ENCODE peak calls at places on chromosomes 13 and 19, in seven cellular contexts. One of them, this sample, is unnamed.

GRCh38 chr13:90365130-90365529 is 982.4 kb upstream of the MIR17HG start:
- DNase-seq in activated CD4-positive, alpha-beta T cell treated with anti-CD3 and anti-CD28 coated beads, Interleukin-2, amount 10 ng/mL, durations not matched to agents 7 days and 5 days: no peak
- DNase-seq in cardiac fibroblast: peak
- DNase-seq in astrocyte of the spinal cord: peak
- DNase-seq in ureter: no peak
- DNase-seq in fibroblast of mammary gland: peak
- DNase-seq in HFF-Myc: no peak
- DNase-seq in this sample: no peak

GRCh38 chr19:47613165-47614146 is 4.5 kb downstream of the BICRA start:
- DNase-seq in ureter: no peak
- DNase-seq in HFF-Myc: no peak
- DNase-seq in activated CD4-positive, alpha-beta T cell treated with anti-CD3 and anti-CD28 coated beads, Interleukin-2, amount 10 ng/mL, durations not matched to agents 7 days and 5 days: no peak
- DNase-seq in astrocyte of the spinal cord: peak
- DNase-seq in fibroblast of mammary gland: peak
- DNase-seq in cardiac fibroblast: peak
- DNase-seq in this sample: no peak

GRCh38 chr13:36992362-36992761 is 6.8 kb downstream of the ALG5 start:
- DNase-seq in HFF-Myc: no peak
- DNase-seq in cardiac fibroblast: no peak
- DNase-seq in astrocyte of the spinal cord: no peak
- DNase-seq in activated CD4-positive, alpha-beta T cell treated with anti-CD3 and anti-CD28 coated beads, Interleukin-2, amount 10 ng/mL, durations not matched to agents 7 days and 5 days: no peak
- DNase-seq in fibroblast of mammary gland: no peak
- DNase-seq in ureter: no peak
- DNase-seq in this sample: no peak

GRCh38 chr19:56144816-56145215 is 3.7 kb downstream of the ZNF444 start:
- DNase-seq in activated CD4-positive, alpha-beta T cell treated with anti-CD3 and anti-CD28 coated beads, Interleukin-2, amount 10 ng/mL, durations not matched to agents 7 days and 5 days: no peak
- DNase-seq in HFF-Myc: no peak
- DNase-seq in astrocyte of the spinal cord: no peak
- DNase-seq in ureter: no peak
- DNase-seq in fibroblast of mammary gland: no peak
- DNase-seq in cardiac fibroblast: no peak
- DNase-seq in this sample: no peak

GRCh38 chr13:40618581-40619478 is 47.6 kb downstream of the FOXO1 start:
- DNase-seq in activated CD4-positive, alpha-beta T cell treated with anti-CD3 and anti-CD28 coated beads, Interleukin-2, amount 10 ng/mL, durations not matched to agents 7 days and 5 days: no peak
- DNase-seq in fibroblast of mammary gland: peak
- DNase-seq in astrocyte of the spinal cord: no peak
- DNase-seq in HFF-Myc: no peak
- DNase-seq in cardiac fibroblast: no peak
- DNase-seq in ureter: no peak
- DNase-seq in this sample: no peak

GRCh38 chr19:6270076-6270745 is 9.6 kb downstream of the MLLT1 start:
- DNase-seq in cardiac fibroblast: no peak
- DNase-seq in astrocyte of the spinal cord: no peak
- DNase-seq in fibroblast of mammary gland: no peak
- DNase-seq in ureter: no peak
- DNase-seq in HFF-Myc: no peak
- DNase-seq in activated CD4-positive, alpha-beta T cell treated with anti-CD3 and anti-CD28 coated beads, Interleukin-2, amount 10 ng/mL, durations not matched to agents 7 days and 5 days: no peak
- DNase-seq in this sample: no peak

GRCh38 chr13:67042556-67042955 is 187.6 kb downstream of the PCDH9 start:
- DNase-seq in cardiac fibroblast: no peak
- DNase-seq in fibroblast of mammary gland: no peak
- DNase-seq in astrocyte of the spinal cord: no peak
- DNase-seq in ureter: no peak
- DNase-seq in activated CD4-positive, alpha-beta T cell treated with anti-CD3 and anti-CD28 coated beads, Interleukin-2, amount 10 ng/mL, durations not matched to agents 7 days and 5 days: no peak
- DNase-seq in HFF-Myc: no peak
- DNase-seq in this sample: no peak

GRCh38 chr19:13060233-13060963 is 42.3 kb downstream of the LYL1 start:
- DNase-seq in fibroblast of mammary gland: peak
- DNase-seq in ureter: peak
- DNase-seq in cardiac fibroblast: peak
- DNase-seq in astrocyte of the spinal cord: no peak
- DNase-seq in activated CD4-positive, alpha-beta T cell treated with anti-CD3 and anti-CD28 coated beads, Interleukin-2, amount 10 ng/mL, durations not matched to agents 7 days and 5 days: no peak
- DNase-seq in HFF-Myc: no peak
- DNase-seq in this sample: no peak

GRCh38 chr13:23613971-23614370 is 43.8 kb downstream of the TNFRSF19 start:
- DNase-seq in activated CD4-positive, alpha-beta T cell treated with anti-CD3 and anti-CD28 coated beads, Interleukin-2, amount 10 ng/mL, durations not matched to agents 7 days and 5 days: no peak
- DNase-seq in fibroblast of mammary gland: no peak
- DNase-seq in HFF-Myc: no peak
- DNase-seq in ureter: no peak
- DNase-seq in astrocyte of the spinal cord: no peak
- DNase-seq in cardiac fibroblast: no peak
- DNase-seq in this sample: no peak

GRCh38 chr19:47389150-47389556 is 30.2 kb downstream of the MEIS3 start:
- DNase-seq in cardiac fibroblast: peak
- DNase-seq in ureter: no peak
- DNase-seq in fibroblast of mammary gland: no peak
- DNase-seq in activated CD4-positive, alpha-beta T cell treated with anti-CD3 and anti-CD28 coated beads, Interleukin-2, amount 10 ng/mL, durations not matched to agents 7 days and 5 days: no peak
- DNase-seq in HFF-Myc: no peak
- DNase-seq in astrocyte of the spinal cord: no peak
- DNase-seq in this sample: no peak

GRCh38 chr19:16289594-16289993 is 35.0 kb upstream of the KLF2 start:
- DNase-seq in activated CD4-positive, alpha-beta T cell treated with anti-CD3 and anti-CD28 coated beads, Interleukin-2, amount 10 ng/mL, durations not matched to agents 7 days and 5 days: peak
- DNase-seq in cardiac fibroblast: no peak
- DNase-seq in HFF-Myc: no peak
- DNase-seq in fibroblast of mammary gland: no peak
- DNase-seq in astrocyte of the spinal cord: no peak
- DNase-seq in ureter: no peak
- DNase-seq in this sample: no peak

GRCh38 chr13:101453784-101454201 is 1.3 kb downstream of the ITGBL1 start:
- DNase-seq in cardiac fibroblast: no peak
- DNase-seq in HFF-Myc: no peak
- DNase-seq in astrocyte of the spinal cord: no peak
- DNase-seq in fibroblast of mammary gland: no peak
- DNase-seq in activated CD4-positive, alpha-beta T cell treated with anti-CD3 and anti-CD28 coated beads, Interleukin-2, amount 10 ng/mL, durations not matched to agents 7 days and 5 days: no peak
- DNase-seq in ureter: no peak
- DNase-seq in this sample: no peak

GRCh38 chr13:41512441-41512840 is 55.1 kb downstream of the RGCC start:
- DNase-seq in fibroblast of mammary gland: no peak
- DNase-seq in astrocyte of the spinal cord: no peak
- DNase-seq in activated CD4-positive, alpha-beta T cell treated with anti-CD3 and anti-CD28 coated beads, Interleukin-2, amount 10 ng/mL, durations not matched to agents 7 days and 5 days: no peak
- DNase-seq in HFF-Myc: no peak
- DNase-seq in cardiac fibroblast: no peak
- DNase-seq in ureter: no peak
- DNase-seq in this sample: no peak

GRCh38 chr19:8209965-8210659 is 942 bp downstream of the CERS4 start:
- DNase-seq in cardiac fibroblast: no peak
- DNase-seq in astrocyte of the spinal cord: no peak
- DNase-seq in HFF-Myc: no peak
- DNase-seq in ureter: no peak
- DNase-seq in fibroblast of mammary gland: no peak
- DNase-seq in activated CD4-positive, alpha-beta T cell treated with anti-CD3 and anti-CD28 coated beads, Interleukin-2, amount 10 ng/mL, durations not matched to agents 7 days and 5 days: no peak
- DNase-seq in this sample: no peak

GRCh38 chr13:29756506-29756905 is 93.9 kb downstream of the UBL3 start:
- DNase-seq in ureter: no peak
- DNase-seq in activated CD4-positive, alpha-beta T cell treated with anti-CD3 and anti-CD28 coated beads, Interleukin-2, amount 10 ng/mL, durations not matched to agents 7 days and 5 days: no peak
- DNase-seq in cardiac fibroblast: peak
- DNase-seq in fibroblast of mammary gland: peak
- DNase-seq in astrocyte of the spinal cord: peak
- DNase-seq in HFF-Myc: no peak
- DNase-seq in this sample: no peak

GRCh38 chr13:50320297-50320862 is 305.1 kb downstream of the KCNRG start:
- DNase-seq in fibroblast of mammary gland: peak
- DNase-seq in HFF-Myc: no peak
- DNase-seq in astrocyte of the spinal cord: peak
- DNase-seq in cardiac fibroblast: peak
- DNase-seq in ureter: no peak
- DNase-seq in activated CD4-positive, alpha-beta T cell treated with anti-CD3 and anti-CD28 coated beads, Interleukin-2, amount 10 ng/mL, durations not matched to agents 7 days and 5 days: no peak
- DNase-seq in this sample: no peak

GRCh38 chr19:13441810-13442512 is 64.3 kb downstream of the CACNA1A start:
- DNase-seq in activated CD4-positive, alpha-beta T cell treated with anti-CD3 and anti-CD28 coated beads, Interleukin-2, amount 10 ng/mL, durations not matched to agents 7 days and 5 days: peak
- DNase-seq in cardiac fibroblast: peak
- DNase-seq in fibroblast of mammary gland: peak
- DNase-seq in HFF-Myc: peak
- DNase-seq in astrocyte of the spinal cord: peak
- DNase-seq in ureter: peak
- DNase-seq in this sample: no peak

GRCh38 chr19:19040417-19040816 is 7.0 kb downstream of the ARMC6 start:
- DNase-seq in astrocyte of the spinal cord: peak
- DNase-seq in activated CD4-positive, alpha-beta T cell treated with anti-CD3 and anti-CD28 coated beads, Interleukin-2, amount 10 ng/mL, durations not matched to agents 7 days and 5 days: no peak
- DNase-seq in HFF-Myc: no peak
- DNase-seq in fibroblast of mammary gland: peak
- DNase-seq in ureter: peak
- DNase-seq in cardiac fibroblast: peak
- DNase-seq in this sample: no peak

GRCh38 chr13:44317752-44318550 is 55.7 kb upstream of the SERP2 start:
- DNase-seq in fibroblast of mammary gland: peak
- DNase-seq in HFF-Myc: no peak
- DNase-seq in cardiac fibroblast: no peak
- DNase-seq in astrocyte of the spinal cord: peak
- DNase-seq in ureter: no peak
- DNase-seq in activated CD4-positive, alpha-beta T cell treated with anti-CD3 and anti-CD28 coated beads, Interleukin-2, amount 10 ng/mL, durations not matched to agents 7 days and 5 days: no peak
- DNase-seq in this sample: no peak

GRCh38 chr19:7004313-7004931 is 16.8 kb downstream of the MBD3L2B start:
- DNase-seq in activated CD4-positive, alpha-beta T cell treated with anti-CD3 and anti-CD28 coated beads, Interleukin-2, amount 10 ng/mL, durations not matched to agents 7 days and 5 days: peak
- DNase-seq in fibroblast of mammary gland: peak
- DNase-seq in astrocyte of the spinal cord: peak
- DNase-seq in HFF-Myc: no peak
- DNase-seq in cardiac fibroblast: no peak
- DNase-seq in ureter: no peak
- DNase-seq in this sample: no peak

GRCh38 chr19:45958763-45959516 is 14.7 kb downstream of the NOVA2 start:
- DNase-seq in ureter: no peak
- DNase-seq in activated CD4-positive, alpha-beta T cell treated with anti-CD3 and anti-CD28 coated beads, Interleukin-2, amount 10 ng/mL, durations not matched to agents 7 days and 5 days: no peak
- DNase-seq in fibroblast of mammary gland: no peak
- DNase-seq in HFF-Myc: no peak
- DNase-seq in astrocyte of the spinal cord: peak
- DNase-seq in cardiac fibroblast: no peak
- DNase-seq in this sample: no peak

GRCh38 chr13:33277946-33278345 is 7.6 kb downstream of the STARD13 start:
- DNase-seq in astrocyte of the spinal cord: no peak
- DNase-seq in ureter: no peak
- DNase-seq in cardiac fibroblast: peak
- DNase-seq in HFF-Myc: no peak
- DNase-seq in activated CD4-positive, alpha-beta T cell treated with anti-CD3 and anti-CD28 coated beads, Interleukin-2, amount 10 ng/mL, durations not matched to agents 7 days and 5 days: no peak
- DNase-seq in fibroblast of mammary gland: peak
- DNase-seq in this sample: no peak

GRCh38 chr19:29810504-29810871 is 1.3 kb upstream of the CCNE1 start:
- DNase-seq in fibroblast of mammary gland: peak
- DNase-seq in cardiac fibroblast: peak
- DNase-seq in astrocyte of the spinal cord: no peak
- DNase-seq in activated CD4-positive, alpha-beta T cell treated with anti-CD3 and anti-CD28 coated beads, Interleukin-2, amount 10 ng/mL, durations not matched to agents 7 days and 5 days: no peak
- DNase-seq in ureter: no peak
- DNase-seq in HFF-Myc: no peak
- DNase-seq in this sample: peak

GRCh38 chr19:14381689-14382474 is 638 bp downstream of the ADGRE5 start:
- DNase-seq in activated CD4-positive, alpha-beta T cell treated with anti-CD3 and anti-CD28 coated beads, Interleukin-2, amount 10 ng/mL, durations not matched to agents 7 days and 5 days: peak
- DNase-seq in astrocyte of the spinal cord: peak
- DNase-seq in fibroblast of mammary gland: peak
- DNase-seq in HFF-Myc: no peak
- DNase-seq in ureter: peak
- DNase-seq in cardiac fibroblast: peak
- DNase-seq in this sample: no peak

GRCh38 chr19:7360393-7360984 is 11.8 kb downstream of the ARHGEF18 start:
- DNase-seq in fibroblast of mammary gland: peak
- DNase-seq in ureter: no peak
- DNase-seq in cardiac fibroblast: peak
- DNase-seq in HFF-Myc: no peak
- DNase-seq in activated CD4-positive, alpha-beta T cell treated with anti-CD3 and anti-CD28 coated beads, Interleukin-2, amount 10 ng/mL, durations not matched to agents 7 days and 5 days: no peak
- DNase-seq in astrocyte of the spinal cord: no peak
- DNase-seq in this sample: peak

GRCh38 chr13:33496336-33496735 is 210.8 kb upstream of the STARD13 start:
- DNase-seq in cardiac fibroblast: no peak
- DNase-seq in ureter: no peak
- DNase-seq in HFF-Myc: no peak
- DNase-seq in fibroblast of mammary gland: no peak
- DNase-seq in astrocyte of the spinal cord: no peak
- DNase-seq in activated CD4-positive, alpha-beta T cell treated with anti-CD3 and anti-CD28 coated beads, Interleukin-2, amount 10 ng/mL, durations not matched to agents 7 days and 5 days: no peak
- DNase-seq in this sample: no peak

GRCh38 chr19:31220540-31220939 is 128.7 kb downstream of the TSHZ3 start:
- DNase-seq in cardiac fibroblast: no peak
- DNase-seq in activated CD4-positive, alpha-beta T cell treated with anti-CD3 and anti-CD28 coated beads, Interleukin-2, amount 10 ng/mL, durations not matched to agents 7 days and 5 days: peak
- DNase-seq in HFF-Myc: no peak
- DNase-seq in astrocyte of the spinal cord: no peak
- DNase-seq in ureter: no peak
- DNase-seq in fibroblast of mammary gland: peak
- DNase-seq in this sample: no peak

GRCh38 chr13:98141938-98142426 is 912 bp upstream of the FARP1 start:
- DNase-seq in fibroblast of mammary gland: no peak
- DNase-seq in ureter: no peak
- DNase-seq in cardiac fibroblast: no peak
- DNase-seq in activated CD4-positive, alpha-beta T cell treated with anti-CD3 and anti-CD28 coated beads, Interleukin-2, amount 10 ng/mL, durations not matched to agents 7 days and 5 days: no peak
- DNase-seq in HFF-Myc: no peak
- DNase-seq in astrocyte of the spinal cord: no peak
- DNase-seq in this sample: no peak

GRCh38 chr19:34075661-34076091 is 96.6 kb upstream of the LSM14A start:
- DNase-seq in activated CD4-positive, alpha-beta T cell treated with anti-CD3 and anti-CD28 coated beads, Interleukin-2, amount 10 ng/mL, durations not matched to agents 7 days and 5 days: no peak
- DNase-seq in astrocyte of the spinal cord: no peak
- DNase-seq in HFF-Myc: no peak
- DNase-seq in ureter: no peak
- DNase-seq in fibroblast of mammary gland: no peak
- DNase-seq in cardiac fibroblast: no peak
- DNase-seq in this sample: no peak

GRCh38 chr13:76903544-76904162 is 17.4 kb upstream of the KCTD12 start:
- DNase-seq in astrocyte of the spinal cord: peak
- DNase-seq in HFF-Myc: no peak
- DNase-seq in activated CD4-positive, alpha-beta T cell treated with anti-CD3 and anti-CD28 coated beads, Interleukin-2, amount 10 ng/mL, durations not matched to agents 7 days and 5 days: peak
- DNase-seq in cardiac fibroblast: peak
- DNase-seq in fibroblast of mammary gland: peak
- DNase-seq in ureter: peak
- DNase-seq in this sample: no peak

GRCh38 chr13:107459430-107459829 is 755.9 kb downstream of the LIG4 start:
- DNase-seq in ureter: no peak
- DNase-seq in cardiac fibroblast: peak
- DNase-seq in fibroblast of mammary gland: no peak
- DNase-seq in activated CD4-positive, alpha-beta T cell treated with anti-CD3 and anti-CD28 coated beads, Interleukin-2, amount 10 ng/mL, durations not matched to agents 7 days and 5 days: no peak
- DNase-seq in HFF-Myc: no peak
- DNase-seq in astrocyte of the spinal cord: peak
- DNase-seq in this sample: no peak

GRCh38 chr13:43057653-43058317 is 34.4 kb downstream of the DNAJC15 start:
- DNase-seq in ureter: no peak
- DNase-seq in fibroblast of mammary gland: no peak
- DNase-seq in activated CD4-positive, alpha-beta T cell treated with anti-CD3 and anti-CD28 coated beads, Interleukin-2, amount 10 ng/mL, durations not matched to agents 7 days and 5 days: peak
- DNase-seq in cardiac fibroblast: peak
- DNase-seq in astrocyte of the spinal cord: peak
- DNase-seq in HFF-Myc: peak
- DNase-seq in this sample: no peak

GRCh38 chr13:39144941-39145533 is 106.8 kb downstream of the NHLRC3 start:
- DNase-seq in astrocyte of the spinal cord: peak
- DNase-seq in fibroblast of mammary gland: peak
- DNase-seq in ureter: peak
- DNase-seq in cardiac fibroblast: peak
- DNase-seq in HFF-Myc: peak
- DNase-seq in activated CD4-positive, alpha-beta T cell treated with anti-CD3 and anti-CD28 coated beads, Interleukin-2, amount 10 ng/mL, durations not matched to agents 7 days and 5 days: peak
- DNase-seq in this sample: no peak

This sample was measured in chondrocyte.